ENCODE peak calls at places on chromosomes 12 and 14, in ten cellular contexts. Q is right atrium auricular region; B is heart left ventricle; C is central memory CD8-positive, alpha-beta T cell; E is activated gamma-delta T cell; Y is central memory CD4-positive, alpha-beta T cell; S is AG09309; F is stromal cell of bone marrow; J is GM20000; K is psoas muscle. R is an unnamed sample.

GRCh38 chr12:70364695-70365397 is 1.2 kb upstream of the KCNMB4 start:
- DNase-seq in K (no peak), F (no peak), Q (no peak), S (no peak), Y (no peak), C (no peak), E (no peak), B (no peak), J (peak; percentile 17), R (no peak)

GRCh38 chr14:42224053-42224888 is 617.6 kb downstream of the LRFN5 start:
- DNase-seq in Q (peak; percentile 67), F (peak; percentile 66), S (no peak), K (no peak), C (no peak), E (no peak), J (no peak), B (peak; percentile 35), Y (no peak), R (peak; percentile 88)

GRCh38 chr14:36070056-36071043 is 106.2 kb downstream of the PTCSC3 start:
- DNase-seq in S (peak; percentile 17), E (no peak), Q (no peak), F (no peak), J (peak; percentile 60), Y (no peak), K (no peak), B (peak; percentile 40), C (no peak), R (no peak)

GRCh38 chr12:122974892-122975789 is at the start of gene OGFOD2:
- DNase-seq in S (peak; percentile 53), Q (peak; percentile 91), J (peak; percentile 91), E (peak; percentile 88), C (peak; percentile 90), B (peak; percentile 93), K (peak; percentile 96), Y (peak; percentile 92), F (peak; percentile 85), R (peak; percentile 95)

GRCh38 chr14:34911209-34912150 is 36.3 kb upstream of the BAZ1A start:
- DNase-seq in C (no peak), Y (no peak), K (no peak), S (no peak), Q (no peak), J (no peak), F (no peak), E (no peak), B (no peak), R (no peak)

GRCh38 chr12:85834378-85834777 is 1.8 kb downstream of the RASSF9 start:
- DNase-seq in Q (no peak), K (no peak), S (no peak), E (no peak), F (no peak), Y (no peak), C (no peak), B (no peak), J (no peak), R (no peak)

GRCh38 chr14:81208489-81208888 is 12.3 kb downstream of the GTF2A1 start:
- DNase-seq in Q (no peak), F (no peak), S (no peak), C (no peak), Y (no peak), E (no peak), K (peak; percentile 72), B (no peak), J (no peak), R (no peak)

GRCh38 chr14:83006071-83006670 is 1472.5 kb upstream of the SEL1L start:
- DNase-seq in C (no peak), Q (no peak), S (no peak), J (no peak), Y (no peak), K (no peak), B (no peak), F (no peak), E (no peak), R (no peak)

GRCh38 chr14:53356361-53357150 is 203.4 kb upstream of the DDHD1 start:
- DNase-seq in S (no peak), C (no peak), F (no peak), Y (no peak), Q (no peak), J (no peak), B (no peak), K (no peak), E (no peak), R (no peak)

GRCh38 chr12:29521951-29522350 is 24.5 kb upstream of the OVCH1 start:
- DNase-seq in F (no peak), B (no peak), Q (no peak), K (no peak), C (no peak), E (no peak), S (no peak), Y (no peak), J (no peak), R (no peak)

GRCh38 chr12:77973579-77973978 is 142.9 kb downstream of the NAV3 start:
- DNase-seq in E (no peak), F (no peak), C (no peak), J (no peak), B (no peak), K (no peak), Q (no peak), S (no peak), Y (no peak), R (no peak)

GRCh38 chr12:32995623-32996022 is 99.0 kb upstream of the PKP2 start:
- DNase-seq in E (no peak), B (no peak), F (no peak), J (no peak), C (no peak), Q (no peak), S (no peak), K (no peak), Y (no peak), R (no peak)

GRCh38 chr12:18145924-18146323 is 55.9 kb upstream of the RERGL start:
- DNase-seq in S (no peak), Y (no peak), B (no peak), Q (no peak), K (no peak), F (no peak), E (no peak), J (no peak), C (no peak), R (no peak)

GRCh38 chr14:103995876-103996275 is 53.5 kb upstream of the RD3L start:
- DNase-seq in J (no peak), Q (no peak), C (no peak), K (no peak), Y (no peak), F (no peak), B (no peak), E (no peak), S (no peak), R (peak; percentile 65)

GRCh38 chr12:82474798-82475184 is 116.5 kb downstream of the METTL25 start:
- DNase-seq in S (no peak), C (no peak), E (no peak), B (no peak), K (no peak), J (no peak), Q (no peak), Y (no peak), F (no peak), R (no peak)

GRCh38 chr14:69079188-69079742 is 73.7 kb downstream of the DCAF5 start:
- DNase-seq in K (no peak), S (no peak), C (no peak), J (no peak), E (no peak), F (no peak), B (no peak), Y (no peak), Q (no peak), R (no peak)

GRCh38 chr12:66405395-66405794 is 103.1 kb downstream of the HELB start:
- DNase-seq in Y (no peak), B (no peak), F (no peak), Q (no peak), S (no peak), K (no peak), J (no peak), E (no peak), C (no peak), R (no peak)

GRCh38 chr14:35414365-35414764 is 9.8 kb upstream of the NFKBIA start:
- DNase-seq in K (no peak), S (no peak), Y (no peak), B (peak; percentile 47), E (no peak), F (no peak), C (no peak), J (no peak), Q (no peak), R (no peak)

GRCh38 chr12:50787618-50788017 is 23.7 kb downstream of the ATF1 start:
- DNase-seq in J (no peak), Q (no peak), F (no peak), K (no peak), E (no peak), S (no peak), C (no peak), B (no peak), Y (no peak), R (no peak)

GRCh38 chr14:24430143-24430681 is 458 bp downstream of the KHNYN start:
- DNase-seq in J (peak; percentile 89), S (peak; percentile 16), B (peak; percentile 90), E (peak; percentile 56), F (peak; percentile 73), K (peak; percentile 90), Y (no peak), Q (peak; percentile 86), C (peak; percentile 39), R (peak; percentile 92)

GRCh38 chr12:56947633-56948535 is 9.5 kb downstream of the RDH16 start:
- DNase-seq in F (no peak), J (no peak), Q (no peak), K (no peak), B (no peak), C (no peak), S (no peak), Y (no peak), E (no peak), R (peak; percentile 63)

GRCh38 chr12:89347325-89347829 is 4.9 kb downstream of the DUSP6 start:
- DNase-seq in Q (no peak), J (no peak), E (no peak), K (no peak), C (no peak), B (no peak), S (no peak), F (no peak), Y (no peak), R (no peak)

GRCh38 chr14:74571441-74571841 is 40.6 kb downstream of the LTBP2 start:
- DNase-seq in Q (no peak), B (peak; percentile 63), S (peak; percentile 57), K (peak; percentile 64), E (no peak), F (no peak), Y (no peak), J (no peak), C (no peak), R (no peak)

GRCh38 chr12:27549231-27549800 is 25.3 kb downstream of the PPFIBP1 start:
- DNase-seq in Q (no peak), S (no peak), B (no peak), C (no peak), F (peak; percentile 82), E (no peak), Y (no peak), J (no peak), K (no peak), R (no peak)

GRCh38 chr14:31926123-31926522 is 151.0 kb upstream of the ARHGAP5 start:
- DNase-seq in E (no peak), K (no peak), B (no peak), F (no peak), J (peak; percentile 59), Y (peak; percentile 38), S (no peak), C (no peak), Q (no peak), R (no peak)

GRCh38 chr14:28652782-28653181 is 113.8 kb upstream of the FOXG1 start:
- DNase-seq in Q (no peak), S (no peak), Y (no peak), E (no peak), J (no peak), F (peak; percentile 33), K (no peak), C (no peak), B (no peak), R (no peak)

GRCh38 chr12:46518184-46518583 is 145.6 kb upstream of the SLC38A2 start:
- DNase-seq in J (no peak), Q (no peak), B (no peak), K (peak; percentile 21), Y (no peak), C (no peak), E (no peak), F (no peak), S (no peak), R (no peak)

GRCh38 chr12:64625243-64626077 is 15.2 kb downstream of the RASSF3 start:
- DNase-seq in J (peak; percentile 47), Q (no peak), S (peak; percentile 47), F (peak; percentile 65), B (peak; percentile 83), C (no peak), K (peak; percentile 59), E (no peak), Y (no peak), R (no peak)